ENCODE peak calls at places on chromosomes 6 and 20, in eight cellular contexts. G is cerebellum, X is midbrain, Q is SK-N-SH, S is GM10248, D is breast epithelium, E is GM12891, W is erythroblast. K is an unnamed sample.

GRCh38 chr6:3419624-3420272 is 37.1 kb downstream of the SLC22A23 start:
- DNase-seq in G (no peak), X (no peak), Q (no peak), S (no peak), D (no peak), E (no peak), W (peak), K (no peak)

GRCh38 chr6:21931641-21932335 is 338.2 kb downstream of the SOX4 start:
- DNase-seq in G (no peak), X (no peak), Q (no peak), S (no peak), D (no peak), E (no peak), W (no peak), K (no peak)

GRCh38 chr6:131061041-131061770 is 1.8 kb downstream of the EPB41L2 start:
- DNase-seq in G (no peak), X (peak), Q (no peak), S (no peak), D (no peak), E (no peak), W (peak), K (no peak)

GRCh38 chr6:155117266-155117665 is 122.2 kb downstream of the TIAM2 start:
- DNase-seq in G (no peak), X (no peak), Q (no peak), S (no peak), D (no peak), E (no peak), W (no peak), K (no peak)

GRCh38 chr6:164097557-164098398 is 683.3 kb downstream of the QKI start:
- DNase-seq in G (no peak), X (no peak), Q (no peak), S (no peak), D (no peak), E (no peak), W (peak), K (no peak)

GRCh38 chr6:16824804-16825777 is 63.8 kb upstream of the ATXN1 start:
- DNase-seq in G (no peak), X (no peak), Q (no peak), S (no peak), D (no peak), E (no peak), W (no peak), K (no peak)

GRCh38 chr6:129046526-129046925 is 163.6 kb downstream of the LAMA2 start:
- DNase-seq in G (no peak), X (no peak), Q (no peak), S (no peak), D (no peak), E (no peak), W (no peak), K (no peak)

GRCh38 chr20:56628873-56629463 is at the start of gene TFAP2C:
- DNase-seq in G (peak), X (no peak), Q (peak), S (peak), D (peak), E (peak), W (peak), K (no peak)

GRCh38 chr6:111938710-111939109 is 65.5 kb upstream of the FYN start:
- DNase-seq in G (no peak), X (no peak), Q (no peak), S (no peak), D (no peak), E (no peak), W (no peak), K (no peak)

GRCh38 chr20:57806975-57807374 is 97.2 kb upstream of the PMEPA1 start:
- DNase-seq in G (no peak), X (no peak), Q (no peak), S (no peak), D (no peak), E (no peak), W (no peak), K (no peak)

GRCh38 chr20:43942661-43943285 is 28.1 kb downstream of the TOX2 start:
- DNase-seq in G (no peak), X (no peak), Q (no peak), S (peak), D (no peak), E (no peak), W (no peak), K (no peak)

GRCh38 chr20:7926767-7927166 is 13.5 kb downstream of the HAO1 start:
- DNase-seq in G (no peak), X (no peak), Q (peak), S (no peak), D (no peak), E (no peak), W (peak), K (no peak)

GRCh38 chr20:58466729-58467571 is 48.2 kb downstream of the APCDD1L start:
- DNase-seq in G (no peak), X (no peak), Q (peak), S (no peak), D (no peak), E (no peak), W (no peak), K (no peak)

GRCh38 chr6:69580696-69581095 is 216.1 kb downstream of the LMBRD1 start:
- DNase-seq in G (peak), X (no peak), Q (no peak), S (no peak), D (no peak), E (no peak), W (no peak), K (no peak)

GRCh38 chr20:61112515-61112914 is 139.5 kb upstream of the CDH4 start:
- DNase-seq in G (no peak), X (no peak), Q (no peak), S (no peak), D (no peak), E (no peak), W (no peak), K (no peak)

GRCh38 chr20:6466065-6466810 is 301.2 kb upstream of the BMP2 start:
- DNase-seq in G (no peak), X (no peak), Q (no peak), S (no peak), D (no peak), E (no peak), W (no peak), K (no peak)

GRCh38 chr20:6769953-6770831 is 2.7 kb downstream of the BMP2 start:
- DNase-seq in G (no peak), X (no peak), Q (peak), S (peak), D (no peak), E (no peak), W (peak), K (peak)

GRCh38 chr6:150514806-150515362 is 84.8 kb upstream of the PLEKHG1 start:
- DNase-seq in G (no peak), X (no peak), Q (no peak), S (no peak), D (no peak), E (no peak), W (no peak), K (no peak)

GRCh38 chr6:22036267-22036666 is 260.6 kb downstream of the PRL start:
- DNase-seq in G (no peak), X (no peak), Q (peak), S (no peak), D (no peak), E (no peak), W (no peak), K (no peak)